ENCODE peak calls at places on chromosome 13, in four cellular contexts. G, R, U and T are unnamed samples.

GRCh38 chr13:53200498-53201453 is 172.2 kb downstream of the OLFM4 start:
- DNase-seq in R (no peak), G (no peak), U (no peak), T (no peak)

GRCh38 chr13:78897200-78897599 is 238.2 kb upstream of the OBI1 start:
- DNase-seq in U (no peak), R (no peak), G (no peak), T (no peak)

GRCh38 chr13:82115391-82115790 is 1766.9 kb downstream of the SLITRK1 start:
- DNase-seq in R (no peak), G (no peak), U (no peak), T (no peak)

GRCh38 chr13:113999618-113999910 is 25.7 kb upstream of the C13orf46 start:
- DNase-seq in U (no peak), R (no peak), G (no peak), T (no peak)

GRCh38 chr13:21752501-21752900 is 81.6 kb downstream of the FGF9 start:
- DNase-seq in G (no peak), R (no peak), U (no peak), T (no peak)

GRCh38 chr13:31038834-31039552 is 106.5 kb downstream of the TEX26 start:
- DNase-seq in G (peak), R (no peak), U (no peak), T (peak)

GRCh38 chr13:84655677-84656076 is 773.4 kb upstream of the SLITRK1 start:
- DNase-seq in R (no peak), G (no peak), U (no peak), T (no peak)

GRCh38 chr13:27481766-27482165 is 31.4 kb upstream of the MTIF3 start:
- DNase-seq in R (no peak), G (peak), U (no peak), T (no peak)

GRCh38 chr13:99941086-99941485 is 30.5 kb downstream of the ZIC5 start:
- DNase-seq in U (no peak), G (no peak), R (no peak), T (no peak)

GRCh38 chr13:99542788-99543406 is 41.6 kb downstream of the TM9SF2 start:
- DNase-seq in U (no peak), R (no peak), G (no peak), T (no peak)

GRCh38 chr13:30576528-30576927 is 41.2 kb upstream of the USPL1 start:
- DNase-seq in U (no peak), R (no peak), G (peak), T (no peak)

GRCh38 chr13:71865858-71866172 is 1.2 kb downstream of the DACH1 start:
- DNase-seq in R (no peak), U (no peak), G (no peak), T (no peak)

GRCh38 chr13:74098077-74098476 is 36.1 kb downstream of the KLF12 start:
- DNase-seq in U (no peak), G (no peak), R (no peak), T (no peak)
- H3K27ac ChIP-seq in U (no peak), G (no peak), R (no peak), T (no peak)

GRCh38 chr13:51907040-51907732 is 45.4 kb downstream of the CCDC70 start:
- DNase-seq in U (no peak), G (no peak), R (no peak), T (peak)

GRCh38 chr13:51905787-51906186 is 44.0 kb downstream of the CCDC70 start:
- DNase-seq in G (no peak), R (no peak), U (no peak), T (peak)

GRCh38 chr13:51902776-51903175 is 41.0 kb downstream of the CCDC70 start:
- DNase-seq in U (no peak), G (no peak), R (no peak), T (peak)

GRCh38 chr13:51910508-51910907 is 48.7 kb downstream of the CCDC70 start:
- DNase-seq in R (no peak), U (no peak), G (no peak), T (peak)

GRCh38 chr13:51906581-51906980 is 44.8 kb downstream of the CCDC70 start:
- DNase-seq in R (no peak), G (peak), U (no peak), T (no peak)
- H3K27ac ChIP-seq in R (no peak), G (no peak), U (no peak), T (no peak)

DNA sequence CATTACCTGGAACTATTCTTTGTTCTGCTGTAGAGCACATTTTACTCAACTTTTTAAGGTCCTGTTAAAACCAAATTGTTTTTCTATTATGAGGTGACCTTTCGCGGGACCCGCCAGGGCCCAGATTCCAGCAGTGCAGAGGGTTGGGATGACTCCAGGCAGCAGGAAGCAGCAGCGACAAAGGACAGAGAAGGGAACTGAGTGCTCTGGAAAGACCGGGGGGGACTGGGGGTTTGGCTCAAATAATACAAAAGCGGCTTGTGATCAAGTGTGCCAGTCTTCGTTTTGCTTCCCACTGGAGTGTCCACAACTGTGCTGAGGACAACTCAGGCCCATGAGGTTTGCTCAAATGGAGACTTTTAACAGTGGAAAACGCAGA is 26.9 kb downstream of the ANKRD10 start:
- DNase-seq in U (no peak), R (no peak), G (no peak), T (no peak)
- H3K27ac ChIP-seq in U (no peak), R (no peak), G (no peak), T (peak)

DNA sequence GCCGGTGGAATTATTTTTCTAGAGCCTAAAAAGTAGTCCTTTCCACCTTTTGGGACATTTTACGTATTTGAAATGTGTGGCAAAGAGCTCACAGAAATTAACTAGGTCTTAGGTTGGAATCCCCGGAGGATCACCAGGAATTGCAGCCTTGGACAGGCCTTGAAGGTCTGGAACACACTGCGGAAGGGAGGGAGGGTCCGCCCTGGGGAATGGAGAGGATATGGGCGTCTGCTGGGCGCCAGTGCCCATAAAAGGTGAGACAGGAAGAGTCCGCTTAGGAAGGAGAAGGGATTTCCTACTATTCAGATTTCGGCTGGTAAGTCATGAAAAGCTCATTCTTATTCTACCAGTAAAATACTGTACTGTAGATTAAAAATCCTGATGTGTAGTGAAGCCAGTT is 111.9 kb downstream of the COL4A2 start:
- DNase-seq in R (no peak), G (no peak), U (no peak), T (peak)
- H3K27ac ChIP-seq in R (no peak), G (no peak), U (peak), T (peak)

GRCh38 chr13:20191311-20191901 is 1.3 kb downstream of the GJB2 start:
- DNase-seq in U (no peak), G (peak), R (no peak), T (no peak)
- H3K27ac ChIP-seq in U (no peak), G (peak), R (no peak), T (peak)

DNA sequence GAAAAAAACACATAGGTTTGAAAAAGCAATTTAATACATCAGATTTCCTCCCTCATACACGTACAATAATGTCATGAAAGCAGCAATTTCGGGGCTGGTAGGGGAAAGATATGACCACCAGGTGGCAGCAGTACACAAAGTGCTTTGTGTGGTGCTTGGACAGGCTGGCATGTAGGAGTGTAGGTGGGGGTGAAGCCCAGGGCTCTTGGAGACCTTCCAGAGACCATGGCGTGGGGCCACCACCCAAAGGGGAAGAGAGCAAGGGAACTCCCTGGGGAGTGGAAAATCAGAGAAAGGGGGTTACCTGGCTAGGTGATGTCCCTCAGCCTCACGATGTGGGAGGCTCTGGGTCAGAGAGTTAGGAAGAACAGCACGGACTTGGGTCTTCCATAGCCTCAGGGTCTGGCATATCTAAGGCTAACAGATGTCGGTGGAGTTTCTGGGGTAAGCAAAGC is 11.8 kb upstream of the CCNA1 start:
- DNase-seq in R (peak), G (peak), U (peak), T (no peak)
- H3K27ac ChIP-seq in R (no peak), G (no peak), U (no peak), T (no peak)

GRCh38 chr13:33867472-33867871 is 49.5 kb downstream of the RFC3 start:
- DNase-seq in R (no peak), G (no peak), U (no peak), T (no peak)
- H3K27ac ChIP-seq in R (no peak), G (no peak), U (no peak), T (no peak)